ENCODE peak calls at places on chromosome 15, in seven cellular contexts. D is H9, G is IMR-90, B is trophoblast cell, V is neuronal stem cell, O is H1, Z is mesenchymal stem cell. M is an unnamed sample.

GRCh38 chr15:92294759-92295158 is 98.9 kb upstream of the ST8SIA2 start:
- DNase-seq in V (no peak), Z (no peak), D (no peak), B (no peak), O (no peak), G (no peak), M (no peak)

GRCh38 chr15:31442203-31443090 is 115.8 kb downstream of the KLF13 start:
- DNase-seq in B (peak; percentile 76), O (no peak), G (peak; percentile 95), D (no peak), V (no peak), Z (peak; percentile 90), M (peak; percentile 68)

GRCh38 chr15:70974004-70974832 is 81.6 kb downstream of the LRRC49 start:
- DNase-seq in D (no peak), B (peak; percentile 51), V (no peak), Z (peak; percentile 57), O (no peak), G (peak; percentile 83), M (peak; percentile 46)

GRCh38 chr15:64356443-64357040 is 569 bp upstream of the CSNK1G1 start:
- DNase-seq in V (peak; percentile 5), G (peak; percentile 87), O (no peak), Z (peak; percentile 95), D (no peak), B (peak; percentile 86), M (no peak)

GRCh38 chr15:91472316-91472756 is 372.3 kb downstream of the SV2B start:
- DNase-seq in Z (no peak), V (no peak), B (no peak), D (no peak), O (no peak), G (peak; percentile 18), M (no peak)

GRCh38 chr15:77107531-77108355 is 36.8 kb upstream of the TSPAN3 start:
- DNase-seq in V (peak; percentile 53), O (peak; percentile 38), B (peak; percentile 54), D (peak; percentile 79), Z (peak; percentile 56), G (peak; percentile 60), M (peak; percentile 74)

GRCh38 chr15:90006217-90007088 is 5.3 kb downstream of the ZNF710 start:
- DNase-seq in V (no peak), O (no peak), G (no peak), B (no peak), D (no peak), Z (no peak), M (no peak)

GRCh38 chr15:98938804-98939203 is 68.8 kb downstream of the PGPEP1L start:
- DNase-seq in D (no peak), G (no peak), B (no peak), Z (no peak), V (no peak), O (no peak), M (no peak)

GRCh38 chr15:65344909-65345275 is 32.9 kb downstream of the IGDCC3 start:
- DNase-seq in Z (peak; percentile 29), B (no peak), G (peak; percentile 12), D (no peak), V (no peak), O (no peak), M (no peak)

GRCh38 chr15:89587955-89588354 is 12.7 kb downstream of the TICRR start:
- DNase-seq in O (no peak), Z (peak; percentile 33), V (no peak), G (peak; percentile 78), D (no peak), B (peak; percentile 47), M (peak; percentile 24)

GRCh38 chr15:50251638-50252182 is 13.8 kb downstream of the HDC start:
- DNase-seq in B (no peak), D (no peak), Z (no peak), O (no peak), G (no peak), V (no peak), M (no peak)

GRCh38 chr15:59738676-59739075 is 49.6 kb upstream of the BNIP2 start:
- DNase-seq in V (no peak), Z (no peak), G (no peak), B (no peak), O (no peak), D (no peak), M (no peak)

GRCh38 chr15:90075420-90076289 is 26.6 kb downstream of the IDH2 start:
- DNase-seq in Z (no peak), B (peak; percentile 91), O (no peak), V (no peak), D (peak; percentile 83), G (no peak), M (peak; percentile 95)

GRCh38 chr15:29143909-29144308 is 125.7 kb downstream of the NSMCE3 start:
- DNase-seq in D (no peak), G (peak; percentile 74), B (peak; percentile 22), O (no peak), Z (peak; percentile 25), V (no peak), M (no peak)

GRCh38 chr15:65532738-65533051 is 2.4 kb downstream of the HACD3 start:
- DNase-seq in Z (peak; percentile 85), O (no peak), D (no peak), V (no peak), G (peak; percentile 88), B (no peak), M (no peak)

GRCh38 chr15:41804920-41805666 is 22.8 kb upstream of the JMJD7 start:
- DNase-seq in O (no peak), B (peak; percentile 74), D (no peak), Z (no peak), G (no peak), V (no peak), M (no peak)

GRCh38 chr15:85109333-85109732 is 127.7 kb downstream of the PDE8A start:
- DNase-seq in G (no peak), V (no peak), Z (no peak), O (no peak), D (no peak), B (no peak), M (no peak)
- H2AK5ac ChIP-seq in G (no peak overlapping the region), V (no peak overlapping the region), Z (no peak overlapping the region), O (no peak overlapping the region), D (no peak overlapping the region), B (no peak overlapping the region), M (no peak overlapping the region)

GRCh38 chr15:100758554-100758953 is 121.1 kb upstream of the ALDH1A3 start:
- DNase-seq in Z (no peak), B (no peak), D (no peak), O (no peak), G (no peak), V (no peak), M (no peak)

GRCh38 chr15:100761253-100761935 is 118.2 kb upstream of the ALDH1A3 start:
- DNase-seq in B (no peak), V (no peak), G (no peak), D (no peak), Z (no peak), O (no peak), M (no peak)

GRCh38 chr15:100760357-100760903 is 119.2 kb upstream of the ALDH1A3 start:
- DNase-seq in V (no peak), O (no peak), D (no peak), G (no peak), Z (peak; percentile 25), B (no peak), M (no peak)

GRCh38 chr15:100759698-100760356 is 119.8 kb upstream of the ALDH1A3 start:
- DNase-seq in D (no peak), O (no peak), Z (peak; percentile 83), B (peak; percentile 60), G (peak; percentile 76), V (no peak), M (peak; percentile 85)

GRCh38 chr15:100759116-100759515 is 120.5 kb upstream of the ALDH1A3 start:
- DNase-seq in V (no peak), B (no peak), Z (peak; percentile 74), O (no peak), G (peak; percentile 85), D (no peak), M (no peak)
- H2AK5ac ChIP-seq in V (no peak overlapping the region), B (no peak overlapping the region), Z (no peak overlapping the region), O (no peak overlapping the region), G (no peak overlapping the region), D (no peak overlapping the region), M (no peak overlapping the region)

DNA sequence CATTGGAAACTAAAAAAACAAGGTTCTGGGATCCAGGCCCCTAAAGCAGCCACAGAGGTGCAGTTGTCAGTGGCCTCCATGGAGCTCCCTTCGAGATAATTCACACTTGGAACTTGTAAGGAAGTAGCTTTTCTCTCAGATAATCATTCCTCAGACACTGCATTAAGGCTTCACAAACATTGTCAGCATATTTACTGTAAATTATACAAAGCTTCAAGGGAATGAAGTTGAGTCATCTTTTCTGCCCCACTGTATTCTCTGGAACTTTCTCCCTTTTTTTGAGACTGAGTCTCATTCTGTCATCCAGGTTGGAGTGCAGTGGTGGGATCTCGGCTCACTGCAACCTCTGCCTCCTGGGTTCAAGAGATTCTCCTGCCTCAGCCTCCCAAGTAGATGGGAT is 7.1 kb downstream of the BLOC1S6 start:
- DNase-seq in V (no peak), Z (peak; percentile 45), G (peak; percentile 42), O (no peak), B (peak; percentile 66), D (no peak), M (no peak)
- H2AK5ac ChIP-seq in V (no peak overlapping the region), Z (no peak overlapping the region), G (no peak overlapping the region), O (no peak overlapping the region), B (no peak overlapping the region), D (no peak overlapping the region), M (no peak overlapping the region)

GRCh38 chr15:81977464-81977863 is 68.4 kb downstream of the MEX3B start:
- DNase-seq in O (no peak), B (no peak), D (no peak), V (no peak), Z (no peak), G (no peak), M (no peak)
- H2AK5ac ChIP-seq in O (no peak overlapping the region), B (no peak overlapping the region), D (no peak overlapping the region), V (no peak overlapping the region), Z (no peak overlapping the region), G (no peak overlapping the region), M (no peak overlapping the region)

GRCh38 chr15:49232407-49232806 is 62.4 kb downstream of the GALK2 start:
- DNase-seq in V (no peak), D (no peak), B (no peak), G (no peak), O (no peak), Z (no peak), M (no peak)
- H2AK5ac ChIP-seq in V (no peak overlapping the region), D (no peak overlapping the region), B (no peak overlapping the region), G (no peak overlapping the region), O (no peak overlapping the region), Z (no peak overlapping the region), M (no peak overlapping the region)